ENCODE peak calls at places on chromosomes 12 and 14, in six cellular contexts. One of them, this sample, is unnamed.

GRCh38 chr14:83170165-83170564 is 1636.5 kb upstream of the SEL1L start:
- DNase-seq in hypothalamus: no peak
- DNase-seq in iPS-NIHi11: no peak
- DNase-seq in cardiac muscle cell: no peak
- DNase-seq in upper lobe of right lung: no peak
- DNase-seq in stimulated activated CD4-positive, alpha-beta T cell treated with anti-CD3 and anti-CD28 coated beads, Interleukin-4, amount 100 ng/mL, for 48 hours: no peak
- DNase-seq in this sample: no peak

GRCh38 chr14:60848066-60848465 is 113.5 kb downstream of the MNAT1 start:
- DNase-seq in upper lobe of right lung: no peak
- DNase-seq in cardiac muscle cell: no peak
- DNase-seq in iPS-NIHi11: no peak
- DNase-seq in hypothalamus: no peak
- DNase-seq in stimulated activated CD4-positive, alpha-beta T cell treated with anti-CD3 and anti-CD28 coated beads, Interleukin-4, amount 100 ng/mL, for 48 hours: no peak
- DNase-seq in this sample: no peak

GRCh38 chr12:50734409-50735263 is 29.3 kb upstream of the ATF1 start:
- DNase-seq in upper lobe of right lung: no peak
- DNase-seq in hypothalamus: no peak
- DNase-seq in iPS-NIHi11: peak
- DNase-seq in cardiac muscle cell: peak
- DNase-seq in stimulated activated CD4-positive, alpha-beta T cell treated with anti-CD3 and anti-CD28 coated beads, Interleukin-4, amount 100 ng/mL, for 48 hours: no peak
- DNase-seq in this sample: peak

GRCh38 chr14:51507556-51508511 is 143.9 kb upstream of the FRMD6 start:
- DNase-seq in upper lobe of right lung: peak
- DNase-seq in cardiac muscle cell: peak
- DNase-seq in stimulated activated CD4-positive, alpha-beta T cell treated with anti-CD3 and anti-CD28 coated beads, Interleukin-4, amount 100 ng/mL, for 48 hours: no peak
- DNase-seq in hypothalamus: peak
- DNase-seq in iPS-NIHi11: no peak
- DNase-seq in this sample: no peak

GRCh38 chr14:67526676-67527459 is 6.2 kb upstream of the PLEKHH1 start:
- DNase-seq in upper lobe of right lung: no peak
- DNase-seq in cardiac muscle cell: peak
- DNase-seq in stimulated activated CD4-positive, alpha-beta T cell treated with anti-CD3 and anti-CD28 coated beads, Interleukin-4, amount 100 ng/mL, for 48 hours: peak
- DNase-seq in iPS-NIHi11: peak
- DNase-seq in hypothalamus: peak
- DNase-seq in this sample: peak

GRCh38 chr12:124432376-124432775 is 135.0 kb downstream of the NCOR2 start:
- DNase-seq in cardiac muscle cell: no peak
- DNase-seq in iPS-NIHi11: no peak
- DNase-seq in upper lobe of right lung: no peak
- DNase-seq in stimulated activated CD4-positive, alpha-beta T cell treated with anti-CD3 and anti-CD28 coated beads, Interleukin-4, amount 100 ng/mL, for 48 hours: no peak
- DNase-seq in hypothalamus: no peak
- DNase-seq in this sample: no peak

GRCh38 chr14:21300892-21301291 is 21.0 kb downstream of the RPGRIP1 start:
- DNase-seq in hypothalamus: peak
- DNase-seq in cardiac muscle cell: no peak
- DNase-seq in stimulated activated CD4-positive, alpha-beta T cell treated with anti-CD3 and anti-CD28 coated beads, Interleukin-4, amount 100 ng/mL, for 48 hours: peak
- DNase-seq in iPS-NIHi11: peak
- DNase-seq in upper lobe of right lung: peak
- DNase-seq in this sample: peak

GRCh38 chr12:95674631-95675030 is 115.9 kb downstream of the NTN4 start:
- DNase-seq in cardiac muscle cell: peak
- DNase-seq in hypothalamus: no peak
- DNase-seq in upper lobe of right lung: no peak
- DNase-seq in iPS-NIHi11: no peak
- DNase-seq in stimulated activated CD4-positive, alpha-beta T cell treated with anti-CD3 and anti-CD28 coated beads, Interleukin-4, amount 100 ng/mL, for 48 hours: no peak
- DNase-seq in this sample: no peak

GRCh38 chr12:22374499-22374898 is 40.0 kb upstream of the ST8SIA1 start:
- DNase-seq in hypothalamus: no peak
- DNase-seq in stimulated activated CD4-positive, alpha-beta T cell treated with anti-CD3 and anti-CD28 coated beads, Interleukin-4, amount 100 ng/mL, for 48 hours: no peak
- DNase-seq in cardiac muscle cell: no peak
- DNase-seq in upper lobe of right lung: no peak
- DNase-seq in iPS-NIHi11: no peak
- DNase-seq in this sample: no peak

GRCh38 chr12:45974171-45974719 is 16.1 kb downstream of the SCAF11 start:
- DNase-seq in upper lobe of right lung: no peak
- DNase-seq in hypothalamus: no peak
- DNase-seq in cardiac muscle cell: no peak
- DNase-seq in stimulated activated CD4-positive, alpha-beta T cell treated with anti-CD3 and anti-CD28 coated beads, Interleukin-4, amount 100 ng/mL, for 48 hours: no peak
- DNase-seq in iPS-NIHi11: no peak
- DNase-seq in this sample: no peak

GRCh38 chr12:795305-795704 is 42.9 kb downstream of the WNK1 start:
- DNase-seq in upper lobe of right lung: no peak
- DNase-seq in cardiac muscle cell: no peak
- DNase-seq in iPS-NIHi11: no peak
- DNase-seq in hypothalamus: no peak
- DNase-seq in stimulated activated CD4-positive, alpha-beta T cell treated with anti-CD3 and anti-CD28 coated beads, Interleukin-4, amount 100 ng/mL, for 48 hours: peak
- DNase-seq in this sample: no peak

GRCh38 chr12:30820406-30820946 is 65.7 kb upstream of the CAPRIN2 start:
- DNase-seq in iPS-NIHi11: no peak
- DNase-seq in stimulated activated CD4-positive, alpha-beta T cell treated with anti-CD3 and anti-CD28 coated beads, Interleukin-4, amount 100 ng/mL, for 48 hours: no peak
- DNase-seq in cardiac muscle cell: no peak
- DNase-seq in hypothalamus: no peak
- DNase-seq in upper lobe of right lung: no peak
- DNase-seq in this sample: no peak

GRCh38 chr12:101891462-101891971 is 14.1 kb downstream of the DRAM1 start:
- DNase-seq in stimulated activated CD4-positive, alpha-beta T cell treated with anti-CD3 and anti-CD28 coated beads, Interleukin-4, amount 100 ng/mL, for 48 hours: no peak
- DNase-seq in upper lobe of right lung: peak
- DNase-seq in cardiac muscle cell: peak
- DNase-seq in hypothalamus: no peak
- DNase-seq in iPS-NIHi11: no peak
- DNase-seq in this sample: no peak

GRCh38 chr14:42710071-42710470 is 1103.4 kb downstream of the LRFN5 start:
- DNase-seq in upper lobe of right lung: no peak
- DNase-seq in stimulated activated CD4-positive, alpha-beta T cell treated with anti-CD3 and anti-CD28 coated beads, Interleukin-4, amount 100 ng/mL, for 48 hours: no peak
- DNase-seq in hypothalamus: no peak
- DNase-seq in iPS-NIHi11: no peak
- DNase-seq in cardiac muscle cell: peak
- DNase-seq in this sample: no peak

GRCh38 chr14:19920021-19920657 is at the start of gene OR4K5:
- DNase-seq in cardiac muscle cell: no peak
- DNase-seq in iPS-NIHi11: no peak
- DNase-seq in stimulated activated CD4-positive, alpha-beta T cell treated with anti-CD3 and anti-CD28 coated beads, Interleukin-4, amount 100 ng/mL, for 48 hours: no peak
- DNase-seq in hypothalamus: no peak
- DNase-seq in upper lobe of right lung: no peak
- DNase-seq in this sample: no peak

GRCh38 chr12:113926792-113927191 is 39.3 kb downstream of the RBM19 start:
- DNase-seq in hypothalamus: no peak
- DNase-seq in iPS-NIHi11: no peak
- DNase-seq in upper lobe of right lung: no peak
- DNase-seq in cardiac muscle cell: no peak
- DNase-seq in stimulated activated CD4-positive, alpha-beta T cell treated with anti-CD3 and anti-CD28 coated beads, Interleukin-4, amount 100 ng/mL, for 48 hours: no peak
- DNase-seq in this sample: no peak

This sample was measured in H1.